ENCODE peak calls at places on chromosomes 16 and 17, in six cellular contexts. S is cardiac muscle cell; Q is CD4-positive, alpha-beta memory T cell; N is spleen; L is A549; Y is heart left ventricle. W is an unnamed sample.

GRCh38 chr16:86080131-86080875 is 181.3 kb downstream of the IRF8 start:
- DNase-seq in S (no peak), Q (no peak), N (peak; percentile 19), L (no peak), Y (no peak), W (no peak)

GRCh38 chr16:84024854-84025253 is 17.7 kb downstream of the SLC38A8 start:
- DNase-seq in S (no peak), Q (no peak), N (no peak), L (no peak), Y (no peak), W (no peak)

GRCh38 chr16:15509051-15509592 is 74.7 kb downstream of the BMERB1 start:
- DNase-seq in S (no peak), Q (peak; percentile 27), N (no peak), L (no peak), Y (no peak), W (peak; percentile 21)

GRCh38 chr17:74865504-74866197 is 6.0 kb upstream of the GRIN2C start:
- DNase-seq in S (no peak), Q (no peak), N (peak; percentile 69), L (no peak), Y (no peak), W (no peak)

GRCh38 chr17:39229274-39229913 is 3.6 kb upstream of the STAC2 start:
- DNase-seq in S (no peak), Q (no peak), N (no peak), L (no peak), Y (no peak), W (no peak)

GRCh38 chr16:66273644-66274334 is 92.7 kb upstream of the CDH5 start:
- DNase-seq in S (no peak), Q (no peak), N (no peak), L (no peak), Y (no peak), W (no peak)

GRCh38 chr17:73384926-73385325 is 73.1 kb upstream of the CDC42EP4 start:
- DNase-seq in S (no peak), Q (no peak), N (no peak), L (no peak), Y (no peak), W (no peak)

GRCh38 chr16:79542196-79542859 is 58.2 kb downstream of the MAF start:
- DNase-seq in S (no peak), Q (no peak), N (no peak), L (no peak), Y (peak; percentile 91), W (no peak)

GRCh38 chr17:14340968-14341412 is 40.1 kb downstream of the HS3ST3B1 start:
- DNase-seq in S (no peak), Q (no peak), N (no peak), L (no peak), Y (no peak), W (no peak)

GRCh38 chr17:65698381-65699061 is 137.1 kb upstream of the AXIN2 start:
- DNase-seq in S (peak; percentile 54), Q (no peak), N (no peak), L (no peak), Y (no peak), W (no peak)

GRCh38 chr16:65681406-65681805 is 559.5 kb upstream of the CDH11 start:
- DNase-seq in S (no peak), Q (no peak), N (no peak), L (no peak), Y (no peak), W (no peak)

GRCh38 chr16:14354561-14355351 is 275.3 kb downstream of the PARN start:
- DNase-seq in S (no peak), Q (peak; percentile 13), N (no peak), L (no peak), Y (no peak), W (peak; percentile 85)

GRCh38 chr17:21239680-21240374 is 13.4 kb downstream of the NATD1 start:
- DNase-seq in S (peak; percentile 46), Q (no peak), N (no peak), L (peak; percentile 84), Y (no peak), W (no peak)

GRCh38 chr16:11136600-11136999 is 119.4 kb downstream of the SOCS1 start:
- DNase-seq in S (no peak), Q (no peak), N (no peak), L (no peak), Y (peak; percentile 82), W (no peak)
- H3K4me1 ChIP-seq in S (peaks cover 25% of the 10 kb centered on the region), Q (peaks cover 24% of the 10 kb centered on the region), N (peaks cover 10% of the 10 kb centered on the region), L (no peaks in the 10 kb centered on the region), Y (peaks cover 86% of the 10 kb centered on the region), W (peaks cover 16% of the 10 kb centered on the region)

GRCh38 chr16:10181196-10182162 is 749 bp downstream of the GRIN2A start:
- DNase-seq in S (peak; percentile 82), Q (peak; percentile 4), N (peak; percentile 84), L (peak; percentile 62), Y (peak; percentile 54), W (no peak)
- H3K4me3 ChIP-seq in S (peak overlapping the region; percentile 33), Q (no peak overlapping the region), N (peak overlapping the region; percentile 25), L (peak overlapping the region; percentile 35), Y (peak overlapping the region; percentile 46), W (no peak overlapping the region)

DNA sequence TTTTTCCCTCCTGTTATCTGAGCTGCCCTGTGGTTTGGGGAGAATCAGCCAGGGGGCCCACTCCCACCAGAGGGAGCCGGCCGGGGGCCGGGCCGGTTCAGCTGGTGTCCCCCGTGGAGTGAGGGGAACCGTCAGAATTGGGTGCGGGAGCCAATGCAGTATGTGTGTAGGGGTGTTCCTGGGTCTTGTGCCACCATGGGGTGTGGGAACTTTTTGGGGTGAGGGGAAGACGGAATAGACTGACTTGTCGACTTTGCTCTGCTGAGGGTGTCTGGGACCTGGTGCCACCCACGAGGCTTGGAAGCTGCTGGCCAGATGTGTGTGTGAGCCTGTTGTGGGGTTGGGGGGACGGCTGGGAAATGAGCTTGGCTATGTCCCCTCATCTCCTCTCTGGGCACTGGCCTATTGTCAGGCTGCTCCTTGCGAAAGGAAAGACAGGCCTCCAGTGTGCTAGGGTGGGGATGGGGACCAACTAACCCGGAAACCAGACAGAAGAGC is 9.9 kb downstream of the RARA start:
- DNase-seq in S (no peak), Q (peak; percentile 24), N (peak; percentile 86), L (no peak), Y (peak; percentile 32), W (no peak)
- H3K4me1 ChIP-seq in S (peaks cover 73% of the 10 kb centered on the region), Q (peaks cover 82% of the 10 kb centered on the region), N (peaks cover 90% of the 10 kb centered on the region), L (peaks cover 86% of the 10 kb centered on the region), Y (peaks cover 82% of the 10 kb centered on the region), W (peaks cover 92% of the 10 kb centered on the region)

DNA sequence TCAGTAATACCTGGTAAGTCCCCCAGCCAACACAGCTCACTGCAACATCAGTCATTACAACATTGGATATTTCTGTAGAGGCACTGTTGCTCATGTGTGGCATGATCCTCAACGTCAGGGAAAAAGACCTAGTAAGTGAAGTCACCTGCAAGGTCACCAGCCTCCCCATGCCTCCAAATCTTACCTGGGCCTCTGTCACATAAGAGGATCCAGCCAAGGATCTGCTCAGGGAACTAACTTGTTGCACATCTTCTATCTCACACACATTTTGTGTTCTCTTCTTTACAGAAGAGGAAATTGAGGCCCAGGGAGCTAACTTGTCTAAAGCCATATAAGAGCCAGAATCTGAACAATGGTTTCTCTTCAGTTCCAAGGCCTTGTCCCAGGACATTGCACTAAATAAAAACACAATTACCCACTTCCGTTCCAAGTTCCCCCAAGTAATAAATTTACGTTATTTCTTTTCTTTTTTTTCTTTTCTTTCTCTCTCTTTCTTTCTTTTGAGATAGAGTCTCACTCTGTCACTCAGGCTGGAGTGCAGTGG is 1.4 kb downstream of the SHMT1 start:
- DNase-seq in S (no peak), Q (no peak), N (no peak), L (no peak), Y (no peak), W (no peak)
- H3K4me3 ChIP-seq in S (no peak overlapping the region), Q (no peak overlapping the region), N (no peak overlapping the region), L (peak overlapping the region; percentile 71), Y (peak overlapping the region; percentile 66), W (no peak overlapping the region)

GRCh38 chr17:78742901-78743300 is 39.2 kb downstream of the CYTH1 start:
- DNase-seq in S (no peak), Q (no peak), N (no peak), L (no peak), Y (no peak), W (no peak)
- H3K4me1 ChIP-seq in S (peaks cover 10% of the 10 kb centered on the region), Q (peaks cover 100% of the 10 kb centered on the region), N (peaks cover 89% of the 10 kb centered on the region), L (peaks cover 26% of the 10 kb centered on the region), Y (peaks cover 97% of the 10 kb centered on the region), W (peaks cover 100% of the 10 kb centered on the region)

GRCh38 chr17:82030470-82031302 is 792 bp upstream of the RAC3 start:
- DNase-seq in S (peak; percentile 89), Q (peak; percentile 85), N (peak; percentile 96), L (peak; percentile 92), Y (peak; percentile 88), W (peak; percentile 72)
- H3K4me3 ChIP-seq in S (peak overlapping the region; percentile 77), Q (no peak overlapping the region), N (peak overlapping the region; percentile 67), L (peak overlapping the region; percentile 66), Y (peak overlapping the region; percentile 57), W (no peak overlapping the region)

W was measured in CD4-positive, CD25-positive, alpha-beta regulatory T cell.